ENCODE peak calls at places on chromosomes 6 and 20, in nine cellular contexts. Z is NCI-H1092; T is GM13976; P is stimulated activated CD4-positive, alpha-beta T cell treated with anti-CD3 and anti-CD28 coated beads, Interleukin-2, amount 100 ng/mL, for 48 hours; N is NCI-H526 treated with DMSO at 0.1 percent for 48 hours; B is body of pancreas; M is AG08396; V is stimulated activated effector memory CD8-positive, alpha-beta T cell treated with anti-CD3 and anti-CD28 coated beads, Interleukin-12 subunit alpha, Interleukin-12 subunit beta, amount 100 ng/mL, for 72 hours; I is mesothelial cell of epicardium. J is an unnamed sample.
A peak's percentile ranks its signal among the peaks of the same experiment; 100 is the strongest.

GRCh38 chr6:40285535-40285934 is 301.6 kb downstream of the LRFN2 start:
- DNase-seq in I (no peak), M (no peak), V (no peak), P (no peak), B (no peak), Z (no peak), N (peak; percentile 17), T (no peak), J (no peak)

GRCh38 chr6:28254340-28254618 is 2.2 kb upstream of the ZKSCAN4 start:
- DNase-seq in T (no peak), I (no peak), P (no peak), B (no peak), M (no peak), Z (no peak), V (no peak), N (no peak), J (no peak)

GRCh38 chr6:126077810-126078791 is 91.8 kb downstream of the TRMT11 start:
- DNase-seq in I (no peak), M (peak; percentile 29), Z (no peak), B (no peak), N (no peak), V (no peak), T (no peak), P (no peak), J (no peak)

GRCh38 chr6:50816115-50816675 is 2.5 kb upstream of the TFAP2B start:
- DNase-seq in Z (peak; percentile 19), I (peak; percentile 88), P (peak; percentile 58), V (peak; percentile 65), M (peak; percentile 79), T (peak; percentile 67), N (peak; percentile 80), B (peak; percentile 72), J (no peak)

GRCh38 chr6:72287801-72288200 is 334.1 kb upstream of the KCNQ5 start:
- DNase-seq in M (no peak), P (no peak), V (no peak), N (no peak), B (no peak), Z (no peak), I (no peak), T (no peak), J (no peak)

GRCh38 chr6:34237316-34237721 is 646 bp downstream of the HMGA1 start:
- DNase-seq in N (no peak), Z (no peak), M (peak; percentile 64), I (no peak), B (no peak), P (no peak), T (peak; percentile 58), V (no peak), J (no peak)

GRCh38 chr6:153092082-153093013 is 38.7 kb downstream of the RGS17 start:
- DNase-seq in B (no peak), I (no peak), V (no peak), P (no peak), N (no peak), M (peak; percentile 29), Z (no peak), T (peak; percentile 22), J (peak; percentile 62)

GRCh38 chr6:32851025-32851424 is 2.5 kb downstream of the TAP1 start:
- DNase-seq in N (no peak), B (no peak), M (no peak), T (no peak), Z (no peak), I (no peak), P (no peak), V (peak; percentile 44), J (no peak)

GRCh38 chr20:57814529-57814928 is 104.7 kb upstream of the PMEPA1 start:
- DNase-seq in M (no peak), T (no peak), I (no peak), B (no peak), V (no peak), Z (no peak), N (no peak), P (no peak), J (no peak)